ENCODE peak calls at places on chromosomes 16 and 17, in five cellular contexts. A is breast epithelium, Z is ovary, K is uterus, Q is astrocyte. D is an unnamed sample. For H3K4me1, the result is how much of the 10 kb centered on the place peaks cover.

GRCh38 chr17:45147102-45147580 is 1.1 kb upstream of the HEXIM1 start:
- DNase-seq in A (peak), Z (peak), K (no peak), Q (peak), D (peak)

GRCh38 chr17:2337152-2337810 is at the start of gene SGSM2:
- DNase-seq in A (no peak), Z (peak), K (peak), Q (peak), D (no peak)

GRCh38 chr17:12726131-12726530 is 60.4 kb downstream of the MYOCD start:
- DNase-seq in A (no peak), Z (no peak), K (no peak), Q (no peak), D (no peak)

GRCh38 chr17:29138184-29138955 is 41.8 kb downstream of the MYO18A start:
- DNase-seq in A (no peak), Z (no peak), K (no peak), Q (no peak), D (no peak)

GRCh38 chr16:31400191-31400590 is 7.1 kb downstream of the ITGAD start:
- DNase-seq in A (no peak), Z (no peak), K (no peak), Q (no peak), D (no peak)

GRCh38 chr17:11610999-11611566 is 12.8 kb downstream of the DNAH9 start:
- DNase-seq in A (no peak), Z (no peak), K (no peak), Q (no peak), D (no peak)

GRCh38 chr17:77068915-77069314 is 71.9 kb upstream of the SEC14L1 start:
- DNase-seq in A (no peak), Z (no peak), K (no peak), Q (no peak), D (peak)

GRCh38 chr16:74731853-74732477 is 31.3 kb upstream of the MLKL start:
- DNase-seq in A (no peak), Z (no peak), K (no peak), Q (no peak), D (no peak)

GRCh38 chr16:12144355-12144754 is 167.8 kb downstream of the SNX29 start:
- DNase-seq in A (no peak), Z (no peak), K (no peak), Q (no peak), D (no peak)

GRCh38 chr17:12256380-12256995 is 235.8 kb downstream of the MAP2K4 start:
- DNase-seq in A (no peak), Z (peak), K (peak), Q (peak), D (peak)

GRCh38 chr17:56653877-56654276 is 60.4 kb downstream of the NOG start:
- DNase-seq in A (no peak), Z (no peak), K (no peak), Q (peak), D (peak)
- TF ChIP-seq CTCF in A (no peak), Z (no peak), K (no peak), Q (peak), D (peak)

DNA sequence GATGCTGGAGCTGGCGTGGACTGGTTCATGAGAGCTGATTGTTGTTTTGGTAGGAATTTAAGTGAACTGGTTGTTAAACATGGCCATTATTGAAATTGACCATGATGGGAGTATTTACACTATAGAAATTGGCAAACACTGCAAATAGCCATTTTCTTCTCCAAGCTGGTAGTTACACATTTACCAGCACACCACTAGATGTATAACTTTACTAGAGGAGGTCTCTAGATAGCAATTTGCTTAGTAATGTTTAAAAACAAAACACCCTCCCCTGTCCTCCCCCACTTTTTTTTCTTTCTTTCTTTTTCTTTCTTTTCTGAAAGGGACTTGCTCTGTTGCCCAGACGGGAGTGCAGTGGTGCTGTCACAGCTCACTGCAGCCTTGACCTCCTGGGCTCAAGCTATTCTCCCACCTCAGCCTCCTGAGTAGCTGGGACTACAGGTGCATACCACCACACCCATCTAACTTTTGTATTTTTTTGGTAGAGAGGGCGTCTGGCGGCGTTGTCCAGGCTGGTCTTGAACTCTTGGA is 24.1 kb downstream of the IGSF6 start:
- DNase-seq in A (no peak), Z (no peak), K (no peak), Q (no peak), D (no peak)
- H3K4me1 ChIP-seq in A (under half), Z (under half), K (under half), Q (under half), D (under half)

GRCh38 chr17:64232466-64233262 is 30.4 kb downstream of the TEX2 start:
- DNase-seq in A (no peak), Z (no peak), K (no peak), Q (no peak), D (no peak)

GRCh38 chr17:64234961-64235360 is 28.1 kb downstream of the TEX2 start:
- DNase-seq in A (no peak), Z (no peak), K (no peak), Q (no peak), D (no peak)

GRCh38 chr17:64240741-64241347 is 22.2 kb downstream of the TEX2 start:
- DNase-seq in A (no peak), Z (peak), K (peak), Q (peak), D (peak)

GRCh38 chr17:64240261-64240740 is 22.8 kb downstream of the TEX2 start:
- DNase-seq in A (no peak), Z (no peak), K (no peak), Q (no peak), D (no peak)

DNA sequence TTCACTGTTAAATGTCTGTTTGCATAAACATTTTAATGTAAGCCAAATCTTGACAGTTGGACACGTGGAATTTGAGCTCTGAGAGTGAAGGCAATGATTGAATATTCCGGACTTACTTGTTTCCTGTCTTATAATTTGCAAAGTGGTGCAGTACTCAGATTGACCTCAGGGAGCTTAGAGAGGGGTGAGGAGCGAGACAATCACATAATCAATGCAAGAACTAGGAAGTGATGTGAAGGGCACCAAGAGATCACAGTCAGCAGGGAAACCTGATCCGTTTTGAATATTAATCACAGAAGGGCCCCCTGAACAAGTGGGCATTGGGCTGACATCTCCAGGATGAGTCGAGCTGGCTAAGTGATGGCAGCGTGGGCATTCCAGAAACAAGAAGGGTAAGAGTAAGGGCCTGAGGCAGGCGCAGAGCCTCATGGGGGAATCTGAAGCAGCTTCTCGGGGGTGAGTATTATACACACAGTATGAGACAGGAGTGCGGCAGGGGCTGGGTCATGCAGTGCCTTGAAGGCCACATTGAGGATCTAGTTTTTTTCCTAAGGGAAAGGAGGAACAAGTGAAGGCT is 26.1 kb downstream of the TEX2 start:
- DNase-seq in A (no peak), Z (no peak), K (no peak), Q (no peak), D (no peak)
- TF ChIP-seq CTCF in A (peak), Z (no peak), K (no peak), Q (peak), D (peak)

DNA sequence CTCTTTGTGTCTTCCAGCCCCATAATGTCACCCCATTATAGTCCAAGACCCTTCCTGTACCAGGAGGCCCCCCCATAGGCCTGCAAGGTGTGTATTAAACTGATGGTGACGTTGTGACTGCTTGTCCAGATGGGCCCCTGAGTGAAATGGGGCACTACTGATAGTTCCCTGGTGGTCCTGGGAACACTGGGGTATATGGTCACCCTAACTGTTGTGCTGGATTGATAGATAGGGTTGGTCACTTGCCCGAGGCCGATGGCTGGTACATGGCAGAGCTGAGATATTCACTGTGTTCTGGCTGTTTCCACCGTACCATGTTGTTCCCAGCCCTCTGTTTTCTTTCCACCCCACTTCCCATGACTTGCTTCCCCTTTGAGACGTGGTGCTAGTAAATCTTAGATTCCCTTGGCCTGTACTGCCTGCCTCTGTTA is 4.3 kb downstream of the CNP start:
- DNase-seq in A (no peak), Z (no peak), K (no peak), Q (no peak), D (no peak)
- H3K4me1 ChIP-seq in A (under half), Z (under half), K (under half), Q (under half), D (under half)

GRCh38 chr16:68267612-68268405 is 3.5 kb downstream of the SLC7A6 start:
- DNase-seq in A (no peak), Z (no peak), K (no peak), Q (no peak), D (no peak)

GRCh38 chr16:68265078-68265925 is 976 bp downstream of the SLC7A6 start:
- DNase-seq in A (no peak), Z (no peak), K (peak), Q (peak), D (peak)

GRCh38 chr16:68263559-68264127 is 683 bp upstream of the SLC7A6 start:
- DNase-seq in A (no peak), Z (no peak), K (no peak), Q (no peak), D (no peak)

GRCh38 chr16:68259421-68259820 is 4.9 kb upstream of the SLC7A6 start:
- DNase-seq in A (no peak), Z (no peak), K (no peak), Q (no peak), D (no peak)

GRCh38 chr16:68264128-68265077 is at the start of gene SLC7A6:
- DNase-seq in A (peak), Z (peak), K (peak), Q (peak), D (peak)
- TF ChIP-seq CTCF in A (peak), Z (no peak), K (peak), Q (peak), D (peak)

GRCh38 chr17:7586673-7587419 is 3.0 kb downstream of the SOX15 start:
- DNase-seq in A (no peak), Z (no peak), K (no peak), Q (no peak), D (peak)
- H3K4me1 ChIP-seq in A (under half), Z (under half), K (under half), Q (half or more), D (under half)

GRCh38 chr17:79801156-79802038 is 4.5 kb upstream of the CBX8 start:
- DNase-seq in A (no peak), Z (no peak), K (no peak), Q (no peak), D (no peak)
- TF ChIP-seq CTCF in A (no peak), Z (no peak), K (no peak), Q (no peak), D (no peak)

DNA sequence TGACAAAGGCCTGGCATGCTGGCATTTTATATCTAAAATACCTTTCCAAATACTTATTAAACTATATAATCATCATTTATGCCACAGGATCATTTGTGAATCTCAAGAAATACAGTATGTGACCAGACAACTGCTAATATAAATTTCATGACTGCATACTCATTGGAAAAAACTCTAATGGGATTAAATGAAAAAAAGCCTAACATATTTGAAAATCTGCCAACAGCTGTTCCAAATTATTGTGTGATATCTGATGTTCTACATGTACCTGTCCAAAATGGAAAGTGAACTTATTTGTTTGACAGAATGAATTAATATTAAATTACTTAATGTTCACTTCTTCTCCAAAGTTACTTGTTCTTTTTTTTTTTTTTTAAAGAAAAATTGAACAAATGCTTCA is 113.9 kb downstream of the FTO start:
- DNase-seq in A (no peak), Z (no peak), K (no peak), Q (peak), D (no peak)
- H3K4me1 ChIP-seq in A (under half), Z (under half), K (under half), Q (under half), D (under half)

DNA sequence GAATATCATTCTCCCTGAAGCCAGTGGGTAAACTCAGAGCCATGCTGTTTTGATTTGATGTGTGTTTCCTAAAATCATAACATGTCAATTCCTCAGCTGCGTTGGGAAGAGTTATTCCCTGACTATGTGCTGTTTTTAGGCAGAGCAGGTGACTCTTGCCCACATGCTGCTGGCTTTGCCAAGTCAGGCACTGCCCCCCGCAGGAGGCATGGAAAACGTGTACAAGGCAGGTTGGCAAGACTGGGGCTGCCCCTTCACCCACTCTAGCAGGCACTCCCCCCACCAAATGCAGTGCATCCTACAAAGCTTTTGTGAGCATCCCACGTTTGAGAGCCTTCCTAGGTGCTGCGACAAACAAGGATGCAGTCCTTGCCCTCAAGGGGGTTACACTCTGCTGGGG is 38.3 kb upstream of the NAT9 start:
- DNase-seq in A (no peak), Z (no peak), K (no peak), Q (no peak), D (no peak)
- TF ChIP-seq CTCF in A (no peak), Z (no peak), K (no peak), Q (no peak), D (peak)